ENCODE peak calls at places on chromosomes 7 and 10, in seven cellular contexts. T, W, I, Y, C, M and L are unnamed samples. For H3K9me3, the result is how much of the 10 kb centered on the place peaks cover.

GRCh38 chr10:70693619-70694286 is 21.4 kb downstream of the ADAMTS14 start:
- DNase-seq in T (peak), W (no peak), I (no peak), Y (no peak), C (no peak), M (no peak), L (peak)

GRCh38 chr10:45379891-45380540 is 6.0 kb downstream of the ALOX5 start:
- DNase-seq in T (no peak), W (no peak), I (no peak), Y (no peak), C (no peak), M (peak), L (peak)

GRCh38 chr10:128049226-128050010 is 76.8 kb downstream of the MKI67 start:
- DNase-seq in T (no peak), W (no peak), I (no peak), Y (no peak), C (no peak), M (no peak), L (no peak)

GRCh38 chr7:130721486-130722277 is 12.3 kb downstream of the KLF14 start:
- DNase-seq in T (peak), W (peak), I (peak), Y (peak), C (peak), M (peak), L (peak)

GRCh38 chr10:34967411-34967880 is 122.7 kb downstream of the CUL2 start:
- DNase-seq in T (peak), W (no peak), I (no peak), Y (no peak), C (no peak), M (no peak), L (no peak)

GRCh38 chr7:155066417-155066950 is 3.6 kb upstream of the HTR5A start:
- DNase-seq in T (no peak), W (no peak), I (peak), Y (no peak), C (no peak), M (no peak), L (no peak)

GRCh38 chr7:5302577-5302976 is 19.8 kb downstream of the SLC29A4 start:
- DNase-seq in T (no peak), W (no peak), I (no peak), Y (no peak), C (no peak), M (no peak), L (no peak)

GRCh38 chr10:99966306-99966705 is 43.4 kb downstream of the DNMBP start:
- DNase-seq in T (no peak), W (peak), I (no peak), Y (no peak), C (no peak), M (no peak), L (no peak)

GRCh38 chr7:36390199-36391090 is 783 bp downstream of the ANLN start:
- DNase-seq in T (peak), W (peak), I (peak), Y (peak), C (peak), M (peak), L (peak)

GRCh38 chr10:103557455-103557854 is 64.0 kb downstream of the NEURL1 start:
- DNase-seq in T (no peak), W (no peak), I (no peak), Y (no peak), C (no peak), M (peak), L (no peak)

GRCh38 chr10:14500172-14500765 is 169.5 kb upstream of the FRMD4A start:
- DNase-seq in T (no peak), W (peak), I (no peak), Y (no peak), C (no peak), M (peak), L (no peak)

GRCh38 chr10:126110434-126110833 is 214.1 kb downstream of the FANK1 start:
- DNase-seq in T (no peak), W (peak), I (no peak), Y (no peak), C (no peak), M (no peak), L (no peak)

GRCh38 chr10:6669269-6669859 is 89.3 kb upstream of the PRKCQ start:
- DNase-seq in T (no peak), W (peak), I (no peak), Y (peak), C (peak), M (no peak), L (no peak)

GRCh38 chr7:77550586-77550985 is 13.5 kb downstream of the PTPN12 start:
- DNase-seq in T (no peak), W (no peak), I (no peak), Y (no peak), C (no peak), M (no peak), L (no peak)

GRCh38 chr7:128993419-128993818 is 55.7 kb downstream of the IRF5 start:
- DNase-seq in T (no peak), W (no peak), I (no peak), Y (no peak), C (no peak), M (no peak), L (no peak)

GRCh38 chr10:99880071-99880835 is 97.8 kb downstream of the ABCC2 start:
- DNase-seq in T (peak), W (peak), I (no peak), Y (no peak), C (no peak), M (no peak), L (no peak)

GRCh38 chr10:43082087-43082486 is 5.2 kb downstream of the RET start:
- DNase-seq in T (no peak), W (no peak), I (peak), Y (no peak), C (no peak), M (no peak), L (no peak)

GRCh38 chr7:38840736-38841460 is 68.1 kb downstream of the VPS41 start:
- DNase-seq in T (no peak), W (peak), I (no peak), Y (no peak), C (no peak), M (no peak), L (no peak)

GRCh38 chr10:124534231-124534798 is 72.7 kb downstream of the LHPP start:
- DNase-seq in T (no peak), W (peak), I (no peak), Y (peak), C (no peak), M (peak), L (peak)

GRCh38 chr10:132418520-132419416 is 21.8 kb downstream of the PWWP2B start:
- DNase-seq in T (no peak), W (no peak), I (peak), Y (peak), C (no peak), M (peak), L (peak)

GRCh38 chr10:97464226-97464625 is 18.3 kb downstream of the ZDHHC16 start:
- DNase-seq in T (no peak), W (no peak), I (no peak), Y (no peak), C (no peak), M (no peak), L (no peak)

GRCh38 chr10:73246322-73246782 is 703 bp downstream of the DNAJC9 start:
- DNase-seq in T (no peak), W (no peak), I (no peak), Y (no peak), C (no peak), M (no peak), L (no peak)

GRCh38 chr7:39405591-39405990 is 160.6 kb upstream of the YAE1 start:
- DNase-seq in T (no peak), W (no peak), I (no peak), Y (no peak), C (no peak), M (no peak), L (no peak)

GRCh38 chr10:112792487-112793196 is 157.4 kb upstream of the TCF7L2 start:
- DNase-seq in T (peak), W (peak), I (no peak), Y (peak), C (no peak), M (peak), L (no peak)
- H3K4me3 ChIP-seq in T (no peak), W (peak), I (no peak), Y (no peak), C (no peak), M (no peak), L (no peak)

GRCh38 chr7:57415326-57415725 is 34.7 kb upstream of the ZNF716 start:
- DNase-seq in T (no peak), W (no peak), I (no peak), Y (no peak), C (no peak), M (no peak), L (no peak)

GRCh38 chr7:57414852-57415251 is 35.1 kb upstream of the ZNF716 start:
- DNase-seq in T (no peak), W (no peak), I (no peak), Y (no peak), C (no peak), M (no peak), L (no peak)

GRCh38 chr7:57416601-57417358 is 33.2 kb upstream of the ZNF716 start:
- DNase-seq in T (no peak), W (no peak), I (no peak), Y (no peak), C (no peak), M (no peak), L (no peak)

GRCh38 chr7:57415730-57416129 is 34.2 kb upstream of the ZNF716 start:
- DNase-seq in T (no peak), W (no peak), I (no peak), Y (no peak), C (no peak), M (no peak), L (no peak)

GRCh38 chr7:57417736-57418135 is 32.2 kb upstream of the ZNF716 start:
- DNase-seq in T (no peak), W (no peak), I (no peak), Y (no peak), C (no peak), M (no peak), L (no peak)
- H3K9me3 ChIP-seq in T (under half), W (under half), I (under half), Y (under half), C (under half), M (under half), L (under half)

DNA sequence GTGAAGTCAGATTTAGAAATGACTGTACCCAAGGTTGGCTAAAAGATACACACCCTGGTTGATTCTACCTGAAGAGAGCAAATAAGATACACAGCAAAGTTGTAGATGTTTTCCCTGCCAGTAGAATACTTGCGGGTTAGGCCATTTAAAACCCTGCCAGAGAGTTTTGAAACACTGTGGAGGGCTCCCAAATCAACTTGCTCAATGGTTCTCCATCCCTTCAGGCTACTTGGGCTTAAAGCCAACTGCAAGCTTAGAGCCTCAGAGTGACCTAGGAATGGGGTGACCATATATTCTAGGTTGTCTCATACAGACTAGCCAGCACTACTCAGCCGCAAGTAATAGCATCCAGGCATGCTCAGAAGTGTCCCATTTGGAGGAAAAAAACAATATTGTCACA is 10.0 kb downstream of the CAV1 start:
- DNase-seq in T (no peak), W (peak), I (no peak), Y (no peak), C (no peak), M (no peak), L (no peak)
- H3K4me3 ChIP-seq in T (peak), W (peak), I (no peak), Y (no peak), C (no peak), M (no peak), L (no peak)

GRCh38 chr10:88880287-88881094 is 446 bp downstream of the STAMBPL1 start:
- DNase-seq in T (peak), W (peak), I (peak), Y (peak), C (peak), M (peak), L (peak)

GRCh38 chr10:88883443-88883799 is 3.4 kb downstream of the STAMBPL1 start:
- DNase-seq in T (no peak), W (peak), I (no peak), Y (no peak), C (no peak), M (no peak), L (no peak)

GRCh38 chr10:88881335-88881734 is 1.3 kb downstream of the STAMBPL1 start:
- DNase-seq in T (peak), W (peak), I (no peak), Y (no peak), C (no peak), M (no peak), L (no peak)

GRCh38 chr10:88879754-88880286 is at the start of gene STAMBPL1:
- DNase-seq in T (no peak), W (no peak), I (no peak), Y (no peak), C (no peak), M (peak), L (peak)

DNA sequence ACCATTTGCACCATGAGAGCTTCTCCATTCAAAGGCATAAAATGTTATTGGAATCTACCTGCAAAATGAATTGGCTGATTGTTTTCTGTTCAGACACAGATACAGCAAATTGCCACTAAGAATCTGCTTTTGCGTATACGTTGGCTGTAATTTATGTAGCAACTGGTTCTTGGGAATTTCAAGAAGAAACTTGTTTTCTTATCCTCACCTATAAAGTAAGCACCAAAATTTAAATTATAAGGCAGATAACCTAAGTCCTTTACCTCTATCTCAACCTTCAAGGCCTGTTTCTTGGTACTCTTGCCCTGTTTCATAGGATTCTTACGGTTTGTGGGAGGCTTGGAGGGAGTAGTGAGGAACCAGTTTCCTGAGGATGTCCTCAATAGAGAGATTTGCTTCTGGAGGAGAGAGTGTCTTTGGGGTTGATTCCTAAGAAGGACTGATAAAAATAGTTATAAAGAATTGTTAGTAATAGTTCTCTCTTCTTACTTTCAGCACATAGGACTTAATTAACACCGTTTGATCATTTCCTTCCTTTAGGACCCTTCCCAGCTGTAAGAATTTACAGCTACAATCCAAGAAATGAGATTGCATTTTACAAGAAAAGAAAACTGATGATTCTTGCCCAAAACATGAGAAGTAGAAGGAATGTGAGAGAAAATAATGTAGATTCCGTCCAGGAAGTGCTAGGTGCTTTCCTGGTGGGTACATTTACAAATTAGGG is 2.0 kb downstream of the STAMBPL1 start:
- DNase-seq in T (no peak), W (peak), I (no peak), Y (no peak), C (no peak), M (no peak), L (no peak)
- H3K9me3 ChIP-seq in T (under half), W (under half), I (under half), Y (under half), C (under half), M (under half), L (under half)

GRCh38 chr7:43694399-43694748 is 34.9 kb downstream of the COA1 start:
- DNase-seq in T (no peak), W (peak), I (no peak), Y (no peak), C (no peak), M (no peak), L (no peak)
- H3K4me3 ChIP-seq in T (no peak), W (peak), I (no peak), Y (no peak), C (no peak), M (no peak), L (no peak)

GRCh38 chr7:6675807-6676405 is 30.8 kb downstream of the ZNF12 start:
- DNase-seq in T (no peak), W (no peak), I (no peak), Y (no peak), C (no peak), M (no peak), L (no peak)
- H3K9me3 ChIP-seq in T (half or more), W (half or more), I (under half), Y (half or more), C (under half), M (half or more), L (under half)

GRCh38 chr7:151166629-151167196 is 781 bp downstream of the GBX1 start:
- DNase-seq in T (no peak), W (no peak), I (no peak), Y (no peak), C (peak), M (no peak), L (no peak)

GRCh38 chr7:151168787-151169162 is 1.3 kb upstream of the GBX1 start:
- DNase-seq in T (no peak), W (no peak), I (no peak), Y (peak), C (peak), M (no peak), L (no peak)

GRCh38 chr7:151172273-151173141 is 5.0 kb upstream of the GBX1 start:
- DNase-seq in T (peak), W (peak), I (peak), Y (peak), C (peak), M (peak), L (peak)

GRCh38 chr7:151167197-151167911 is at the start of gene GBX1:
- DNase-seq in T (no peak), W (no peak), I (peak), Y (peak), C (peak), M (no peak), L (peak)

DNA sequence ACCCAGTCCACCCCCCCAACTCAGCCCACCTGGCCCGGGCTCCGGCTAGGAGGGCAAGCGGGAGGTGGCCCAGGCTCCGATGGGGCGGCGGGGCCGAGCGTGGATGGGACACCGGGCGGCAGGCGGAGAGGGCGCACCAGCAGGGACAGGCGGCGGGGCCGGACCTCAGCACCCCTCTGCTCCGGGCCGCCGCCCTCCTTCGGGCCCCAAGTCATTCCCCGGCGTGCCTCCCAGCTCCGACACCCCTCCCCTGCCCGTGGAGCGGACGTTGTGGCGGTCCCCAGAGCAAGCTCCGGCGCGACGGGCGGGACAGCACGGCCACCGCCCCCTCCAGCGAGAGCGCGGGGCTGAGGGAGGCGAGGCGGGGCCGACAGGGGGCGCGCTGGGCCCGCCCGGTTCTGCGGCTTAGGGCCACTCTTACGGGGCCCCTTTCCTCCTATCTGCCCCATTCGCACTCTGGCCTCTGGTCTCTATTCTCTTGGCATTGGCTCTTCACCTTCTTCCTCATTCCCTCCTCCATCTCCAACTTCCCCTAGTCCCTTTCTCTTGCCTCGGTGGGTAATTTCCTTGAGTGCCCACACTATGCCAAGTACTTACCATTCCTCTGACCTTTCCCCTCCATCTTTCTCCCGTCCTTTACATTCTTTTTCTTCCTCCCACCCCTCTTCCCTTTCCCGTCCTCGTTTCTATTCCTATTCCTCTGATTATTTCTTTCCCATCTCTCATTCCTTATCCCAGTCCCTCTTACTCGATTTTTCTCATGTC is 710 bp upstream of the GBX1 start:
- DNase-seq in T (no peak), W (no peak), I (peak), Y (peak), C (peak), M (peak), L (no peak)
- H3K4me3 ChIP-seq in T (peak), W (peak), I (peak), Y (peak), C (peak), M (peak), L (peak)

GRCh38 chr10:58258977-58259692 is 8.6 kb downstream of the IPMK start:
- DNase-seq in T (no peak), W (no peak), I (no peak), Y (no peak), C (no peak), M (no peak), L (no peak)
- H3K9me3 ChIP-seq in T (under half), W (under half), I (under half), Y (under half), C (under half), M (under half), L (under half)